ENCODE peak calls at places on chromosomes 11 and 22, in four cellular contexts. One of them, this sample, is unnamed.

GRCh38 chr11:128235446-128235845 is 351.9 kb downstream of the ETS1 start:
- DNase-seq in ELF-1: no peak
- DNase-seq in psoas muscle: no peak
- DNase-seq in brain microvascular endothelial cell: no peak
- DNase-seq in this sample: no peak

GRCh38 chr11:110147965-110148709 is 54.9 kb downstream of the ZC3H12C start:
- DNase-seq in ELF-1: no peak
- DNase-seq in psoas muscle: no peak
- DNase-seq in brain microvascular endothelial cell: peak; percentile 87
- DNase-seq in this sample: no peak

GRCh38 chr11:396511-396947 is 2.5 kb downstream of the PKP3 start:
- DNase-seq in ELF-1: peak; percentile 67
- DNase-seq in psoas muscle: no peak
- DNase-seq in brain microvascular endothelial cell: no peak
- DNase-seq in this sample: no peak

GRCh38 chr22:20439556-20439927 is 1.9 kb upstream of the SCARF2 start:
- DNase-seq in ELF-1: no peak
- DNase-seq in psoas muscle: no peak
- DNase-seq in brain microvascular endothelial cell: no peak
- DNase-seq in this sample: no peak

GRCh38 chr11:22456993-22457748 is 119.0 kb downstream of the SLC17A6 start:
- DNase-seq in ELF-1: peak; percentile 18
- DNase-seq in psoas muscle: no peak
- DNase-seq in brain microvascular endothelial cell: no peak
- DNase-seq in this sample: peak; percentile 19

GRCh38 chr11:119484741-119485605 is 62.0 kb upstream of the THY1 start:
- DNase-seq in ELF-1: peak; percentile 73
- DNase-seq in psoas muscle: no peak
- DNase-seq in brain microvascular endothelial cell: no peak
- DNase-seq in this sample: peak; percentile 51

GRCh38 chr22:17893900-17894299 is 119.6 kb upstream of the BID start:
- DNase-seq in ELF-1: no peak
- DNase-seq in psoas muscle: no peak
- DNase-seq in brain microvascular endothelial cell: no peak
- DNase-seq in this sample: no peak

GRCh38 chr11:116460156-116460965 is 312.4 kb downstream of the BUD13 start:
- DNase-seq in ELF-1: no peak
- DNase-seq in psoas muscle: no peak
- DNase-seq in brain microvascular endothelial cell: no peak
- DNase-seq in this sample: no peak

GRCh38 chr11:26244207-26244606 is 87.7 kb upstream of the ANO3 start:
- DNase-seq in ELF-1: no peak
- DNase-seq in psoas muscle: no peak
- DNase-seq in brain microvascular endothelial cell: no peak
- DNase-seq in this sample: no peak

GRCh38 chr11:131895865-131896264 is 525.5 kb downstream of the NTM start:
- DNase-seq in ELF-1: no peak
- DNase-seq in psoas muscle: no peak
- DNase-seq in brain microvascular endothelial cell: no peak
- DNase-seq in this sample: no peak

GRCh38 chr11:1564535-1565172 is 7.4 kb downstream of the DUSP8 start:
- DNase-seq in ELF-1: peak; percentile 89
- DNase-seq in psoas muscle: peak; percentile 74
- DNase-seq in brain microvascular endothelial cell: peak; percentile 87
- DNase-seq in this sample: peak; percentile 90

GRCh38 chr22:42288791-42289190 is 18.3 kb upstream of the TCF20 start:
- DNase-seq in ELF-1: no peak
- DNase-seq in psoas muscle: no peak
- DNase-seq in brain microvascular endothelial cell: no peak
- DNase-seq in this sample: no peak

GRCh38 chr11:95088946-95089619 is 563 bp upstream of the ENDOD1 start:
- DNase-seq in ELF-1: no peak
- DNase-seq in psoas muscle: no peak
- DNase-seq in brain microvascular endothelial cell: peak; percentile 44
- DNase-seq in this sample: no peak

GRCh38 chr11:94525933-94526332 is 13.7 kb downstream of the C11orf97 start:
- DNase-seq in ELF-1: no peak
- DNase-seq in psoas muscle: peak; percentile 40
- DNase-seq in brain microvascular endothelial cell: peak; percentile 65
- DNase-seq in this sample: peak; percentile 57

GRCh38 chr22:39997939-39998726 is 3.4 kb downstream of the FAM83F start:
- DNase-seq in ELF-1: peak; percentile 93
- DNase-seq in psoas muscle: no peak
- DNase-seq in brain microvascular endothelial cell: no peak
- DNase-seq in this sample: peak; percentile 70

GRCh38 chr11:704799-705645 is 1.0 kb upstream of the EPS8L2 start:
- DNase-seq in ELF-1: peak; percentile 37
- DNase-seq in psoas muscle: no peak
- DNase-seq in brain microvascular endothelial cell: no peak
- DNase-seq in this sample: no peak

GRCh38 chr22:49613871-49614270 is 213.8 kb downstream of the BRD1 start:
- DNase-seq in ELF-1: no peak
- DNase-seq in psoas muscle: no peak
- DNase-seq in brain microvascular endothelial cell: no peak
- DNase-seq in this sample: no peak

GRCh38 chr11:15969701-15970329 is 386.5 kb downstream of the SOX6 start:
- DNase-seq in ELF-1: no peak
- DNase-seq in psoas muscle: no peak
- DNase-seq in brain microvascular endothelial cell: peak; percentile 59
- DNase-seq in this sample: no peak

GRCh38 chr11:77442394-77443053 is 31.4 kb downstream of the PAK1 start:
- DNase-seq in ELF-1: no peak
- DNase-seq in psoas muscle: no peak
- DNase-seq in brain microvascular endothelial cell: no peak
- DNase-seq in this sample: no peak

GRCh38 chr22:22884010-22884887 is 3.4 kb upstream of the IGLL5 start:
- DNase-seq in ELF-1: peak; percentile 88
- DNase-seq in psoas muscle: peak; percentile 33
- DNase-seq in brain microvascular endothelial cell: peak; percentile 48
- DNase-seq in this sample: peak; percentile 86

GRCh38 chr22:38314992-38315800 is 2.0 kb downstream of the CSNK1E start:
- DNase-seq in ELF-1: peak; percentile 25
- DNase-seq in psoas muscle: no peak
- DNase-seq in brain microvascular endothelial cell: no peak
- DNase-seq in this sample: peak; percentile 26

GRCh38 chr11:15229069-15229468 is 114.3 kb downstream of the INSC start:
- DNase-seq in ELF-1: no peak
- DNase-seq in psoas muscle: no peak
- DNase-seq in brain microvascular endothelial cell: no peak
- DNase-seq in this sample: no peak

GRCh38 chr22:24951942-24952836 is at the start of gene KIAA1671:
- DNase-seq in ELF-1: peak; percentile 97
- DNase-seq in psoas muscle: peak; percentile 85
- DNase-seq in brain microvascular endothelial cell: peak; percentile 39
- DNase-seq in this sample: peak; percentile 99

GRCh38 chr11:57800444-57801184 is 39.0 kb downstream of the CTNND1 start:
- DNase-seq in ELF-1: peak; percentile 83
- DNase-seq in psoas muscle: no peak
- DNase-seq in brain microvascular endothelial cell: peak; percentile 47
- DNase-seq in this sample: peak; percentile 83

GRCh38 chr11:77126861-77127673 is 979 bp upstream of the MYO7A start:
- DNase-seq in ELF-1: peak; percentile 82
- DNase-seq in psoas muscle: peak; percentile 59
- DNase-seq in brain microvascular endothelial cell: no peak
- DNase-seq in this sample: peak; percentile 76

GRCh38 chr11:108632041-108632440 is 32.8 kb upstream of the DDX10 start:
- DNase-seq in ELF-1: no peak
- DNase-seq in psoas muscle: no peak
- DNase-seq in brain microvascular endothelial cell: no peak
- DNase-seq in this sample: no peak

This sample was measured in neural progenitor cell.